ENCODE peak calls at places on chromosome 1, in ten cellular contexts. One of them, this sample, is unnamed.

GRCh38 chr1:11364170-11364569 is 91.2 kb downstream of the UBIAD1 start:
- DNase-seq in amniotic stem cell: no peak
- DNase-seq in GM23338: peak
- DNase-seq in T-helper 17 cell: no peak
- DNase-seq in astrocyte of the spinal cord: no peak
- DNase-seq in germinal center: no peak
- DNase-seq in stimulated activated CD8-positive, alpha-beta memory T cell treated with anti-CD3 and anti-CD28 coated beads, Interleukin-7, amount 100 ng/mL, for 1 hour: no peak
- DNase-seq in BJ: no peak
- DNase-seq in HEK293T: no peak
- DNase-seq in globus pallidus: no peak
- DNase-seq in this sample: peak

GRCh38 chr1:21234779-21235178 is 55.5 kb downstream of the ECE1 start:
- DNase-seq in amniotic stem cell: no peak
- DNase-seq in GM23338: no peak
- DNase-seq in T-helper 17 cell: no peak
- DNase-seq in astrocyte of the spinal cord: no peak
- DNase-seq in germinal center: no peak
- DNase-seq in stimulated activated CD8-positive, alpha-beta memory T cell treated with anti-CD3 and anti-CD28 coated beads, Interleukin-7, amount 100 ng/mL, for 1 hour: no peak
- DNase-seq in BJ: no peak
- DNase-seq in HEK293T: no peak
- DNase-seq in globus pallidus: no peak
- DNase-seq in this sample: no peak

GRCh38 chr1:12232221-12232620 is 2.4 kb downstream of the VPS13D start:
- DNase-seq in amniotic stem cell: no peak
- DNase-seq in GM23338: no peak
- DNase-seq in T-helper 17 cell: no peak
- DNase-seq in astrocyte of the spinal cord: no peak
- DNase-seq in germinal center: no peak
- DNase-seq in stimulated activated CD8-positive, alpha-beta memory T cell treated with anti-CD3 and anti-CD28 coated beads, Interleukin-7, amount 100 ng/mL, for 1 hour: no peak
- DNase-seq in BJ: no peak
- DNase-seq in HEK293T: no peak
- DNase-seq in globus pallidus: no peak
- DNase-seq in this sample: no peak

GRCh38 chr1:76639181-76639580 is 228.1 kb upstream of the ST6GALNAC5 start:
- DNase-seq in amniotic stem cell: no peak
- DNase-seq in GM23338: no peak
- DNase-seq in T-helper 17 cell: no peak
- DNase-seq in astrocyte of the spinal cord: no peak
- DNase-seq in germinal center: no peak
- DNase-seq in stimulated activated CD8-positive, alpha-beta memory T cell treated with anti-CD3 and anti-CD28 coated beads, Interleukin-7, amount 100 ng/mL, for 1 hour: no peak
- DNase-seq in BJ: no peak
- DNase-seq in HEK293T: no peak
- DNase-seq in globus pallidus: no peak
- DNase-seq in this sample: no peak

GRCh38 chr1:207499573-207499972 is 3.6 kb downstream of the CR1 start:
- DNase-seq in amniotic stem cell: peak
- DNase-seq in GM23338: peak
- DNase-seq in T-helper 17 cell: peak
- DNase-seq in astrocyte of the spinal cord: peak
- DNase-seq in germinal center: peak
- DNase-seq in stimulated activated CD8-positive, alpha-beta memory T cell treated with anti-CD3 and anti-CD28 coated beads, Interleukin-7, amount 100 ng/mL, for 1 hour: peak
- DNase-seq in BJ: no peak
- DNase-seq in HEK293T: peak
- DNase-seq in globus pallidus: peak
- DNase-seq in this sample: peak

GRCh38 chr1:156383023-156383422 is 14.0 kb downstream of the RHBG start:
- DNase-seq in amniotic stem cell: peak
- DNase-seq in GM23338: peak
- DNase-seq in T-helper 17 cell: peak
- DNase-seq in astrocyte of the spinal cord: peak
- DNase-seq in germinal center: peak
- DNase-seq in stimulated activated CD8-positive, alpha-beta memory T cell treated with anti-CD3 and anti-CD28 coated beads, Interleukin-7, amount 100 ng/mL, for 1 hour: peak
- DNase-seq in BJ: no peak
- DNase-seq in HEK293T: peak
- DNase-seq in globus pallidus: peak
- DNase-seq in this sample: peak

GRCh38 chr1:245247791-245248789 is 93.3 kb downstream of the KIF26B start:
- DNase-seq in amniotic stem cell: no peak
- DNase-seq in GM23338: no peak
- DNase-seq in T-helper 17 cell: no peak
- DNase-seq in astrocyte of the spinal cord: no peak
- DNase-seq in germinal center: no peak
- DNase-seq in stimulated activated CD8-positive, alpha-beta memory T cell treated with anti-CD3 and anti-CD28 coated beads, Interleukin-7, amount 100 ng/mL, for 1 hour: no peak
- DNase-seq in BJ: no peak
- DNase-seq in HEK293T: peak
- DNase-seq in globus pallidus: no peak
- DNase-seq in this sample: no peak

GRCh38 chr1:90579212-90579802 is 137.8 kb downstream of the BARHL2 start:
- DNase-seq in amniotic stem cell: peak
- DNase-seq in GM23338: peak
- DNase-seq in T-helper 17 cell: no peak
- DNase-seq in astrocyte of the spinal cord: peak
- DNase-seq in germinal center: peak
- DNase-seq in stimulated activated CD8-positive, alpha-beta memory T cell treated with anti-CD3 and anti-CD28 coated beads, Interleukin-7, amount 100 ng/mL, for 1 hour: no peak
- DNase-seq in BJ: no peak
- DNase-seq in HEK293T: peak
- DNase-seq in globus pallidus: peak
- DNase-seq in this sample: peak

GRCh38 chr1:210700511-210700910 is 371.8 kb downstream of the HHAT start:
- DNase-seq in amniotic stem cell: no peak
- DNase-seq in GM23338: no peak
- DNase-seq in T-helper 17 cell: no peak
- DNase-seq in astrocyte of the spinal cord: peak
- DNase-seq in germinal center: no peak
- DNase-seq in stimulated activated CD8-positive, alpha-beta memory T cell treated with anti-CD3 and anti-CD28 coated beads, Interleukin-7, amount 100 ng/mL, for 1 hour: no peak
- DNase-seq in BJ: no peak
- DNase-seq in HEK293T: no peak
- DNase-seq in globus pallidus: no peak
- DNase-seq in this sample: no peak

GRCh38 chr1:162635418-162635817 is 3.2 kb downstream of the DDR2 start:
- DNase-seq in amniotic stem cell: no peak
- DNase-seq in GM23338: no peak
- DNase-seq in T-helper 17 cell: no peak
- DNase-seq in astrocyte of the spinal cord: no peak
- DNase-seq in germinal center: no peak
- DNase-seq in stimulated activated CD8-positive, alpha-beta memory T cell treated with anti-CD3 and anti-CD28 coated beads, Interleukin-7, amount 100 ng/mL, for 1 hour: no peak
- DNase-seq in BJ: no peak
- DNase-seq in HEK293T: no peak
- DNase-seq in globus pallidus: no peak
- DNase-seq in this sample: no peak

GRCh38 chr1:97433520-97434175 is 487.2 kb downstream of the DPYD start:
- DNase-seq in amniotic stem cell: peak
- DNase-seq in GM23338: no peak
- DNase-seq in T-helper 17 cell: no peak
- DNase-seq in astrocyte of the spinal cord: peak
- DNase-seq in germinal center: no peak
- DNase-seq in stimulated activated CD8-positive, alpha-beta memory T cell treated with anti-CD3 and anti-CD28 coated beads, Interleukin-7, amount 100 ng/mL, for 1 hour: no peak
- DNase-seq in BJ: peak
- DNase-seq in HEK293T: no peak
- DNase-seq in globus pallidus: no peak
- DNase-seq in this sample: no peak

GRCh38 chr1:179353546-179353945 is 12.2 kb upstream of the AXDND1 start:
- DNase-seq in amniotic stem cell: peak
- DNase-seq in GM23338: no peak
- DNase-seq in T-helper 17 cell: no peak
- DNase-seq in astrocyte of the spinal cord: peak
- DNase-seq in germinal center: no peak
- DNase-seq in stimulated activated CD8-positive, alpha-beta memory T cell treated with anti-CD3 and anti-CD28 coated beads, Interleukin-7, amount 100 ng/mL, for 1 hour: no peak
- DNase-seq in BJ: peak
- DNase-seq in HEK293T: no peak
- DNase-seq in globus pallidus: no peak
- DNase-seq in this sample: no peak

GRCh38 chr1:107897428-107898339 is 67.3 kb downstream of the VAV3 start:
- DNase-seq in amniotic stem cell: no peak
- DNase-seq in GM23338: no peak
- DNase-seq in T-helper 17 cell: no peak
- DNase-seq in astrocyte of the spinal cord: no peak
- DNase-seq in germinal center: peak
- DNase-seq in stimulated activated CD8-positive, alpha-beta memory T cell treated with anti-CD3 and anti-CD28 coated beads, Interleukin-7, amount 100 ng/mL, for 1 hour: no peak
- DNase-seq in BJ: no peak
- DNase-seq in HEK293T: no peak
- DNase-seq in globus pallidus: no peak
- DNase-seq in this sample: no peak